ENCODE peak calls at places on chromosomes 6 and 20, in four cellular contexts. One of them, this sample, is unnamed.

GRCh38 chr6:68778356-68779020 is 143.4 kb downstream of the ADGRB3 start:
- DNase-seq in uterus: no peak
- DNase-seq in thoracic aorta: no peak
- DNase-seq in tibial nerve: no peak
- DNase-seq in this sample: peak; percentile 85

GRCh38 chr6:105401247-105402089 is 1.4 kb downstream of the PREP start:
- DNase-seq in thoracic aorta: no peak
- DNase-seq in uterus: no peak
- DNase-seq in tibial nerve: no peak
- DNase-seq in this sample: no peak

GRCh38 chr20:22663528-22664025 is 79.2 kb upstream of the FOXA2 start:
- DNase-seq in tibial nerve: no peak
- DNase-seq in thoracic aorta: no peak
- DNase-seq in uterus: no peak
- DNase-seq in this sample: no peak

GRCh38 chr6:170148709-170149470 is 142.0 kb downstream of the DLL1 start:
- DNase-seq in uterus: no peak
- DNase-seq in thoracic aorta: no peak
- DNase-seq in tibial nerve: no peak
- DNase-seq in this sample: no peak

GRCh38 chr6:166005846-166006592 is 161.6 kb downstream of the TBXT start:
- DNase-seq in tibial nerve: no peak
- DNase-seq in uterus: peak; percentile 77
- DNase-seq in thoracic aorta: no peak
- DNase-seq in this sample: no peak

GRCh38 chr20:32516985-32517873 is 67.9 kb downstream of the NOL4L start:
- DNase-seq in uterus: no peak
- DNase-seq in thoracic aorta: no peak
- DNase-seq in tibial nerve: no peak
- DNase-seq in this sample: no peak

GRCh38 chr6:28725890-28726348 is 197.9 kb downstream of the TRIM27 start:
- DNase-seq in uterus: no peak
- DNase-seq in tibial nerve: no peak
- DNase-seq in thoracic aorta: no peak
- DNase-seq in this sample: no peak

GRCh38 chr20:50794181-50794845 is 548 bp upstream of the BCAS4 start:
- DNase-seq in thoracic aorta: no peak
- DNase-seq in tibial nerve: no peak
- DNase-seq in uterus: peak; percentile 34
- DNase-seq in this sample: no peak

GRCh38 chr6:3444276-3445088 is 12.4 kb downstream of the SLC22A23 start:
- DNase-seq in thoracic aorta: no peak
- DNase-seq in uterus: no peak
- DNase-seq in tibial nerve: no peak
- DNase-seq in this sample: no peak

GRCh38 chr20:32635764-32636163 is 38.0 kb downstream of the C20orf203 start:
- DNase-seq in thoracic aorta: no peak
- DNase-seq in tibial nerve: no peak
- DNase-seq in uterus: no peak
- DNase-seq in this sample: no peak

GRCh38 chr6:170473226-170473789 is 79.8 kb downstream of the PSMB1 start:
- DNase-seq in tibial nerve: no peak
- DNase-seq in thoracic aorta: no peak
- DNase-seq in uterus: no peak
- DNase-seq in this sample: no peak

GRCh38 chr6:34664270-34664971 is 32.1 kb downstream of the ILRUN start:
- DNase-seq in uterus: no peak
- DNase-seq in tibial nerve: no peak
- DNase-seq in thoracic aorta: no peak
- DNase-seq in this sample: peak; percentile 58

GRCh38 chr6:36599791-36600209 is 5.6 kb downstream of the SRSF3 start:
- DNase-seq in thoracic aorta: no peak
- DNase-seq in tibial nerve: peak; percentile 39
- DNase-seq in uterus: no peak
- DNase-seq in this sample: peak; percentile 74
- H3K4me3 ChIP-seq in thoracic aorta: peak overlapping the region; percentile 98
- H3K4me3 ChIP-seq in tibial nerve: peak overlapping the region; percentile 4
- H3K4me3 ChIP-seq in uterus: peak overlapping the region; percentile 27
- H3K4me3 ChIP-seq in this sample: peak overlapping the region; percentile 100

GRCh38 chr6:159842035-159842434 is 42.0 kb downstream of the PNLDC1 start:
- DNase-seq in thoracic aorta: no peak
- DNase-seq in tibial nerve: no peak
- DNase-seq in uterus: no peak
- DNase-seq in this sample: no peak
- TF ChIP-seq CTCF in thoracic aorta: peak; percentile 12
- TF ChIP-seq CTCF in tibial nerve: no peak
- TF ChIP-seq CTCF in uterus: no peak
- TF ChIP-seq CTCF in this sample: peak; percentile 33

DNA sequence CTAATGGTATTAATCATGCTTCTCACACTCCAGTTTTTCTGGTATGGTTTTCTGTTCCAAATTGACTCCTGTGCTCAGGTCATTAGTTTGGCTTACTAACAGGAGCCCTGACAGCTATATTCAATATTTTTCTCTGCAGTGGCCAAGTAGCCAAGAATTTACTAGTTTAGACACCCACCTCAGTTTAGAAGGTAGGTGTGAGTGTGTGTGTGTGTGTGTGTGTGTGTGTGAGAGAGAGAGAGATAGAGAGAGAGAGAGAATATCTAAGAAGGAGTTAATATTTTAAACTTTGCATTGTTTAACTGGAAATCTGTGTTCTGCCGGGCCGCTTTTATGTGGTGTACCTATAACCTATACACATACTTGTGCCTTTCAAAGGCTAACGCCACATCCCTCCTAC is 18.5 kb downstream of the JARID2 start:
- DNase-seq in thoracic aorta: no peak
- DNase-seq in uterus: no peak
- DNase-seq in tibial nerve: no peak
- DNase-seq in this sample: no peak
- H3K4me3 ChIP-seq in thoracic aorta: no peak overlapping the region
- H3K4me3 ChIP-seq in uterus: no peak overlapping the region
- H3K4me3 ChIP-seq in tibial nerve: no peak overlapping the region
- H3K4me3 ChIP-seq in this sample: no peak overlapping the region

GRCh38 chr6:29967379-29968010 is 25.2 kb downstream of the HLA-A start:
- DNase-seq in tibial nerve: no peak
- DNase-seq in uterus: no peak
- DNase-seq in thoracic aorta: no peak
- DNase-seq in this sample: no peak
- TF ChIP-seq CTCF in tibial nerve: no peak
- TF ChIP-seq CTCF in uterus: no peak
- TF ChIP-seq CTCF in thoracic aorta: no peak
- TF ChIP-seq CTCF in this sample: no peak

GRCh38 chr20:2749343-2749950 is 51.0 kb downstream of the CPXM1 start:
- DNase-seq in thoracic aorta: no peak
- DNase-seq in uterus: no peak
- DNase-seq in tibial nerve: no peak
- DNase-seq in this sample: no peak

GRCh38 chr20:2751347-2751867 is 49.0 kb downstream of the CPXM1 start:
- DNase-seq in uterus: no peak
- DNase-seq in thoracic aorta: no peak
- DNase-seq in tibial nerve: no peak
- DNase-seq in this sample: no peak

GRCh38 chr20:2750343-2751251 is 49.8 kb downstream of the CPXM1 start:
- DNase-seq in thoracic aorta: no peak
- DNase-seq in tibial nerve: peak; percentile 61
- DNase-seq in uterus: peak; percentile 72
- DNase-seq in this sample: peak; percentile 44

GRCh38 chr20:2748551-2749342 is 51.7 kb downstream of the CPXM1 start:
- DNase-seq in tibial nerve: no peak
- DNase-seq in thoracic aorta: no peak
- DNase-seq in uterus: no peak
- DNase-seq in this sample: no peak

DNA sequence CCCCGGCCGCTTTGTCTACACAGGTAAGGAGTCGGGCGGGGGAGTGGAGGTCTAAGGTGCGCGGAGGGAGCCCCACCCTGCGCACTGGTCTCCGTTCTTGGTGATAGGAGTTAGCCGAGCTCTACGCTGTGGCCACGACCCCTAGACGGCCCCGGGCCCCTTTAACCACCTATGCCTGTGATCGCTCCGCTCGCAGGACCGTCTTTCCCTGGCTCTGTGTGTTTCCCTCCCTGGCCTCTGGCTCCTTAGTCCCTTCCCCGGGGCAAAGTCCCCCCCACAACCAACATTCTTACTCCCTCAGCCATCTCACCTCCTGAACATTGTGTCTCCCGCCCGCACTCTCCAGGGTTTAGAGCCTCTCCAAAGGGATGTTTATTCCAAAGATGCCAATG is 50.5 kb downstream of the CPXM1 start:
- DNase-seq in uterus: no peak
- DNase-seq in tibial nerve: no peak
- DNase-seq in thoracic aorta: no peak
- DNase-seq in this sample: no peak
- H3K4me3 ChIP-seq in uterus: no peak overlapping the region
- H3K4me3 ChIP-seq in tibial nerve: no peak overlapping the region
- H3K4me3 ChIP-seq in thoracic aorta: no peak overlapping the region
- H3K4me3 ChIP-seq in this sample: no peak overlapping the region

DNA sequence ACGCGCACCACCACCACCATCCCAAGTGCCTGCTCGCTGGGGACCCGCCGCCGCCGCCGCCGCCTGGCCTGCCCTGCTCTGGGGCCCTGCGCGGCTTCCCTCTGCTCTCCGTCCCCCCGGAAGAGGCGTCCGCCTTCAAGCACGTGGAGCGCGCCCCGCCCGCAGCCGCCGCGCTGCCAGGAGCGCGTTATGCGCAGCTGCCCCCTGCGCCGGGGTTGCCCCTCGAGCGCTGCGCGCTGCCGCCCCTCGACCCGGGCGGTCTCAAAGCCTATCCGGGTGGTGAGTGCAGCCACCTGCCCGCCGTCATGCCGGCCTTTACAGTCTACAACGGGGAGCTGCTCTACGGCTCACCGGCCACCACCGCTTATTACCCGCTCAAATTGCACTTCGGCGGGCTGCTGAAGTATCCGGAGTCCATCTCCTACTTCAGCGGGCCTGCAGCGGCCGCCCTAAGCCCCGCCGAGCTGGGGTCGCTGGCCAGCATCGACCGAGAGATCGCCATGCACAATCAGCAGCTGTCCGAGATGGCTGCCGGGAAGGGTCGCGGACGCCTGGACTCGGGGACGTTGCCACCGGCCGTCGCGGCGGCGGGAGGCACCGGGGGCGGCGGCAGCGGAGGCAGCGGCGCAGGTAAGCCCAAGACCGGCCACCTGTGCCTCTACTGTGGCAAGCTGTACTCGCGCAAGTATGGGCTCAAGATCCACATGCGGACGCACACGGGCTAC is 7.2 kb downstream of the PRDM13 start:
- DNase-seq in uterus: no peak
- DNase-seq in tibial nerve: no peak
- DNase-seq in thoracic aorta: no peak
- DNase-seq in this sample: peak; percentile 31
- TF ChIP-seq CTCF in uterus: no peak
- TF ChIP-seq CTCF in tibial nerve: no peak
- TF ChIP-seq CTCF in thoracic aorta: no peak
- TF ChIP-seq CTCF in this sample: no peak

GRCh38 chr6:111487656-111488055 is 4.6 kb upstream of the REV3L start:
- DNase-seq in uterus: no peak
- DNase-seq in thoracic aorta: no peak
- DNase-seq in tibial nerve: no peak
- DNase-seq in this sample: peak; percentile 71
- H3K4me3 ChIP-seq in uterus: no peak overlapping the region
- H3K4me3 ChIP-seq in thoracic aorta: no peak overlapping the region
- H3K4me3 ChIP-seq in tibial nerve: no peak overlapping the region
- H3K4me3 ChIP-seq in this sample: no peak overlapping the region

DNA sequence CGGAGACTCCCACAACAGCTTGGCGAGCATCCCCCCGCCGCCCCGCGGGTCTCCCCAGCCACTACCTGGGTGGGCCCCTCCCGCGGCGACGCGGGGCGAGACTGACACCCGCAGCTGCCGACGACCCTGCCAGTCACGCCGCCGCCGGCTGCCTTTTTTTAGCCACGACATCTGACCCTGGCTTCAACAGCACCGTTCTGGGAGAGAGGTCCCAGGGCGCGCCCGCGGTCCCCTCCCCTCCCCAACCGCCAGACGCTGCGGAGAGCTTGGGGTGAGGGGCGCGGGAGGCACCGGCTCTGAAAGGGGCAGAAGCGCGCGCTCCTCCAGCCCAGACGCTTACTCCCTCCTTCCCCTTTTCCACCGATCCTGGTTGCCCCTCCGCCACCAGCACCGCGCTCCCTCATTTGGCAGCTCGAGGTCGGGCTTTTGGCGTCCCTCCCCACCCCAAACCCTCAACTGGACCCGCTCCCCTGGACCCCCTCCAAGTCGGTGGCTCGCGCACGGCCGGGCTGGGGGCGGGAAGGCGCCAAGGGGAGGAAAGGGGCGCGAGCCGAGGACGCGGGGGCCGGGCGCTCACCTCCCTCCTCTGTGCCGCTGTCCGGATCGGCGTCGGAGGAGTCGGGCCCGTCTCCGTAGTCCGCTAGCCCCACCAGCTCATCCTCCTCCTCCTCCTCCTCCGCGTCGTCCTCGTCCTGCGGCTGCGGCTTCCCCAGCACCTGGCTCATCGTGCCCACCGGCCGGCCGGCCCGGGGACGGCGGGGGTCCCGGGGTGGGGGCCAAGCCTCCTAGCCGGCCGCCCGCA is 603 bp downstream of the RRAGD start:
- DNase-seq in thoracic aorta: no peak
- DNase-seq in tibial nerve: no peak
- DNase-seq in uterus: peak; percentile 22
- DNase-seq in this sample: no peak
- TF ChIP-seq CTCF in thoracic aorta: no peak
- TF ChIP-seq CTCF in tibial nerve: no peak
- TF ChIP-seq CTCF in uterus: no peak
- TF ChIP-seq CTCF in this sample: no peak

This sample was measured in foreskin fibroblast.